ENCODE peak calls at places on chromosomes 1 and 21, in four cellular contexts. B is EH; G is stimulated activated CD4-positive, alpha-beta T cell treated with anti-CD3 and anti-CD28 coated beads, Interleukin-4, amount 100 ng/mL, for 4 hours; E is kidney tubule cell. Z is an unnamed sample.

GRCh38 chr1:217524787-217525520 is 105.9 kb downstream of the GPATCH2 start:
- DNase-seq in B (peak), G (no peak), E (no peak), Z (no peak)

GRCh38 chr1:13948851-13949490 is 249.0 kb downstream of the PRDM2 start:
- DNase-seq in B (no peak), G (no peak), E (no peak), Z (no peak)

GRCh38 chr1:21339402-21340229 is 49.4 kb upstream of the ECE1 start:
- DNase-seq in B (no peak), G (no peak), E (no peak), Z (no peak)

GRCh38 chr1:217443845-217444244 is 187.0 kb downstream of the GPATCH2 start:
- DNase-seq in B (no peak), G (no peak), E (no peak), Z (no peak)

GRCh38 chr1:168225476-168226190 is at the start of gene SFT2D2:
- DNase-seq in B (peak), G (peak), E (peak), Z (peak)

GRCh38 chr1:24857528-24858133 is 72.4 kb downstream of the RUNX3 start:
- DNase-seq in B (no peak), G (no peak), E (no peak), Z (no peak)

GRCh38 chr21:15667824-15668223 is 62.0 kb upstream of the USP25 start:
- DNase-seq in B (no peak), G (no peak), E (no peak), Z (no peak)

GRCh38 chr1:26827205-26827604 is 717 bp downstream of the ZDHHC18 start:
- DNase-seq in B (no peak), G (no peak), E (no peak), Z (no peak)

GRCh38 chr1:35707253-35708178 is 11.2 kb downstream of the C1orf216 start:
- DNase-seq in B (peak), G (peak), E (no peak), Z (no peak)

GRCh38 chr1:205658943-205659581 is 21.2 kb downstream of the SLC45A3 start:
- DNase-seq in B (peak), G (peak), E (peak), Z (peak)

GRCh38 chr1:212608956-212609700 is 567 bp downstream of the ATF3 start:
- DNase-seq in B (peak), G (peak), E (peak), Z (no peak)

GRCh38 chr1:3187415-3188149 is 118.6 kb downstream of the PRDM16 start:
- DNase-seq in B (no peak), G (no peak), E (no peak), Z (no peak)

GRCh38 chr21:45404726-45405270 is at the start of gene COL18A1:
- DNase-seq in B (peak), G (peak), E (peak), Z (no peak)

GRCh38 chr1:58013237-58013636 is 533.3 kb downstream of the OMA1 start:
- DNase-seq in B (no peak), G (no peak), E (no peak), Z (no peak)

GRCh38 chr1:155989242-155989991 is 11.1 kb upstream of the ARHGEF2 start:
- DNase-seq in B (peak), G (peak), E (peak), Z (peak)

GRCh38 chr1:183913556-183913955 is 108.6 kb downstream of the RGL1 start:
- DNase-seq in B (peak), G (no peak), E (no peak), Z (no peak)

GRCh38 chr1:43267291-43267805 is 2.4 kb upstream of the TMEM125 start:
- DNase-seq in B (peak), G (no peak), E (peak), Z (no peak)

GRCh38 chr1:46062651-46063319 is 69.6 kb downstream of the PIK3R3 start:
- DNase-seq in B (peak), G (peak), E (peak), Z (no peak)

GRCh38 chr1:233607252-233608119 is 6.4 kb upstream of the KCNK1 start:
- DNase-seq in B (no peak), G (no peak), E (no peak), Z (peak)

GRCh38 chr1:109635862-109636200 is 16.2 kb downstream of the AMPD2 start:
- DNase-seq in B (no peak), G (no peak), E (no peak), Z (no peak)

GRCh38 chr1:6347641-6348487 is 45.7 kb downstream of the ACOT7 start:
- DNase-seq in B (peak), G (peak), E (peak), Z (no peak)

GRCh38 chr1:24920155-24920925 is 9.7 kb downstream of the RUNX3 start:
- DNase-seq in B (peak), G (peak), E (no peak), Z (no peak)

GRCh38 chr1:190262538-190262937 is 215.1 kb downstream of the BRINP3 start:
- DNase-seq in B (no peak), G (no peak), E (peak), Z (no peak)

GRCh38 chr21:20276954-20277353 is 721.3 kb upstream of the NCAM2 start:
- DNase-seq in B (no peak), G (no peak), E (no peak), Z (no peak)

GRCh38 chr21:42565206-42565810 is 51.7 kb downstream of the SLC37A1 start:
- DNase-seq in B (no peak), G (no peak), E (no peak), Z (no peak)

GRCh38 chr1:28811766-28812668 is at the start of gene OPRD1:
- DNase-seq in B (no peak), G (no peak), E (no peak), Z (no peak)

GRCh38 chr1:77430966-77431735 is 149.3 kb downstream of the AK5 start:
- DNase-seq in B (peak), G (no peak), E (no peak), Z (no peak)

GRCh38 chr21:31473685-31474345 is 129.8 kb upstream of the TIAM1 start:
- DNase-seq in B (no peak), G (no peak), E (no peak), Z (peak)

GRCh38 chr21:37208056-37208705 is 59.0 kb downstream of the VPS26C start:
- DNase-seq in B (peak), G (peak), E (no peak), Z (no peak)

GRCh38 chr1:12669529-12670068 is 25.7 kb downstream of the AADACL4 start:
- DNase-seq in B (no peak), G (no peak), E (no peak), Z (peak)

GRCh38 chr1:201648911-201649775 is 110.2 kb downstream of the NAV1 start:
- DNase-seq in B (peak), G (no peak), E (no peak), Z (no peak)

GRCh38 chr1:211258310-211258755 is 833 bp upstream of the RCOR3 start:
- DNase-seq in B (peak), G (peak), E (peak), Z (peak)

GRCh38 chr1:8463144-8463927 is 145.4 kb downstream of the SLC45A1 start:
- DNase-seq in B (peak), G (no peak), E (peak), Z (peak)

GRCh38 chr1:158035976-158036583 is 42.6 kb downstream of the KIRREL1 start:
- DNase-seq in B (peak), G (peak), E (peak), Z (peak)

GRCh38 chr21:45362077-45362747 is 42.8 kb upstream of the COL18A1 start:
- DNase-seq in B (no peak), G (no peak), E (no peak), Z (no peak)

GRCh38 chr1:81799939-81800740 is 594 bp upstream of the ADGRL2 start:
- DNase-seq in B (peak), G (no peak), E (peak), Z (peak)

GRCh38 chr1:11168731-11169130 is 20.4 kb upstream of the ANGPTL7 start:
- DNase-seq in B (no peak), G (no peak), E (peak), Z (no peak)

GRCh38 chr1:168373869-168374268 is 93.2 kb downstream of the TBX19 start:
- DNase-seq in B (no peak), G (no peak), E (peak), Z (no peak)

GRCh38 chr1:201828820-201829774 is at the start of gene IPO9:
- DNase-seq in B (peak), G (peak), E (peak), Z (peak)

GRCh38 chr1:172746091-172746949 is 87.4 kb downstream of the FASLG start:
- DNase-seq in B (peak), G (no peak), E (peak), Z (peak)

Z was measured in bronchial epithelial cell.